ENCODE peak calls at places on chromosomes 13 and 19, in six cellular contexts. R is epithelial cell of proximal tubule; V is PC-3; J is CD8-positive, alpha-beta T cell; U is lower lobe of right lung; B is AG10803. D is an unnamed sample.

GRCh38 chr13:23856008-23856750 is 33.0 kb downstream of the MIPEP start:
- DNase-seq in V (no peak), R (no peak), U (no peak), B (no peak), J (no peak), D (no peak)

GRCh38 chr13:113090415-113090770 is 15.2 kb upstream of the F7 start:
- DNase-seq in J (no peak), R (no peak), V (no peak), B (no peak), U (peak), D (no peak)

GRCh38 chr13:44116562-44117315 is 237.0 kb downstream of the LACC1 start:
- DNase-seq in R (no peak), B (peak), J (no peak), U (no peak), V (no peak), D (peak)

GRCh38 chr19:3057275-3057714 is 5.0 kb downstream of the TLE5 start:
- DNase-seq in B (peak), U (peak), V (peak), J (no peak), R (no peak), D (peak)

GRCh38 chr13:110815471-110816204 is 99.2 kb downstream of the ANKRD10 start:
- DNase-seq in V (peak), J (no peak), B (no peak), U (no peak), R (no peak), D (peak)

GRCh38 chr19:55197531-55197930 is 11.8 kb downstream of the PTPRH start:
- DNase-seq in B (no peak), J (no peak), V (peak), R (no peak), U (no peak), D (peak)

GRCh38 chr19:34879563-34879962 is 47.1 kb upstream of the ZNF30 start:
- DNase-seq in V (no peak), U (no peak), R (no peak), J (no peak), B (no peak), D (no peak)

GRCh38 chr19:15374796-15375440 is 4.7 kb downstream of the AKAP8 start:
- DNase-seq in J (no peak), B (no peak), U (no peak), R (peak), V (no peak), D (no peak)

GRCh38 chr13:73092831-73093230 is 34.0 kb downstream of the KLF5 start:
- DNase-seq in J (no peak), U (no peak), B (no peak), V (no peak), R (no peak), D (peak)

GRCh38 chr13:60230593-60230992 is 66.9 kb upstream of the DIAPH3 start:
- DNase-seq in U (no peak), B (peak), J (no peak), R (peak), V (no peak), D (peak)

GRCh38 chr19:28351761-28352160 is 861.2 kb downstream of the UQCRFS1 start:
- DNase-seq in J (no peak), U (no peak), R (no peak), V (no peak), B (peak), D (peak)

GRCh38 chr19:39308531-39309304 is 11.9 kb downstream of the LRFN1 start:
- DNase-seq in R (no peak), J (no peak), U (no peak), V (no peak), B (no peak), D (no peak)

GRCh38 chr13:28347456-28348371 is 147.2 kb downstream of the FLT1 start:
- DNase-seq in B (no peak), J (no peak), V (peak), R (no peak), U (no peak), D (no peak)

DNA sequence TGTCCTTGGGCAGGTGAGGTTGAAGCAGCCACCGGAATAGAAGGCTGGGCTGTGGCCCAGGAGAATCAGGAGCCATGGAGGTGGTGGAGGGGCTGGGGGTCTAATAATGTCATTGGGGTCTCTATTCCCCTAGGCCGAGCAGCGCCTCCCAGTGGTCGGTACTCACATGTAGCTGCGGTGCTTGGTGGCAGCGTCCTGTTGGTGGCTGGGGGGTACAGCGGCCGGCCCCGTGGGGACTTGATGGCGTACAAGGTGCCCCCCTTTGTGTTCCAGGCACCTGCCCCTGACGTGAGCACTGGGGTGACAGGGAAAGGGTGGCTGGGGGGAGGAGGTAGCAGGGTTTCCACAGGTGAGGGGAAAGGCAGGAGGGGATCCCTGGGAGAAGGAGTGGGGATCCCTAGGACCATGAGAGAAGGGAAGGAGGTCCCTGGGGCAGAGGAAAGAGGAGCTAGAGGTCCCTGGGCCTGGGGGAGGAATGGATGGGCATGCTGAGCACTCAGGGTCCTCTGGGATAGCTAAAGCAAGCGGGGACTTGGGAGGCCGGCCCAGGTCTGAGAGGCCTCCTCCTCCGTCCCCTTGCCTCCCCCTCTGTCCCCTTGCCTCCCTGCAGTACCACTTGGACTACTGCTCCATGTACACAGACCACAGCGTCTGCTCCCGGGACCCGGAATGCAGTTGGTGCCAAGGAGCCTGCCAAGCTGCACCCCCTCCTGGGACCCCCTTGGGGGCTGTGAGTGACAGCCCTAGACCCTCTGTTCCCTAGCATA is 18.1 kb downstream of the MEGF8 start:
- DNase-seq in J (no peak), V (no peak), B (no peak), R (no peak), U (no peak), D (no peak)
- TF ChIP-seq CTCF in J (no peak), V (peak), B (no peak), R (peak), U (no peak), D (peak)

GRCh38 chr19:45177817-45178261 is at the start of gene TRAPPC6A:
- DNase-seq in R (peak), B (peak), U (no peak), J (no peak), V (peak), D (peak)

GRCh38 chr19:45179063-45179847 is 671 bp downstream of the BLOC1S3 start:
- DNase-seq in B (peak), V (peak), J (peak), U (peak), R (no peak), D (peak)

GRCh38 chr19:45179848-45180370 is 1.3 kb downstream of the BLOC1S3 start:
- DNase-seq in J (no peak), V (no peak), B (no peak), R (no peak), U (no peak), D (no peak)

GRCh38 chr19:45175663-45176345 is 2.2 kb downstream of the TRAPPC6A start:
- DNase-seq in R (no peak), J (no peak), V (no peak), B (no peak), U (no peak), D (no peak)

GRCh38 chr19:45178262-45179062 is at the start of gene BLOC1S3:
- DNase-seq in J (peak), R (peak), B (peak), V (peak), U (peak), D (peak)
- TF ChIP-seq CTCF in J (no peak), R (peak), B (peak), V (no peak), U (peak), D (peak)

GRCh38 chr19:51339687-51340656 is 2.0 kb downstream of the VSIG10L start:
- DNase-seq in V (peak), B (peak), U (peak), R (peak), J (peak), D (peak)

GRCh38 chr19:51341976-51342580 is at the start of gene VSIG10L:
- DNase-seq in V (peak), U (no peak), R (no peak), J (no peak), B (no peak), D (no peak)

GRCh38 chr19:51345076-51345620 is 3.2 kb upstream of the VSIG10L start:
- DNase-seq in U (no peak), V (no peak), J (no peak), B (no peak), R (no peak), D (no peak)

GRCh38 chr19:51341066-51341465 is 873 bp downstream of the VSIG10L start:
- DNase-seq in V (no peak), B (no peak), R (no peak), J (no peak), U (no peak), D (no peak)

DNA sequence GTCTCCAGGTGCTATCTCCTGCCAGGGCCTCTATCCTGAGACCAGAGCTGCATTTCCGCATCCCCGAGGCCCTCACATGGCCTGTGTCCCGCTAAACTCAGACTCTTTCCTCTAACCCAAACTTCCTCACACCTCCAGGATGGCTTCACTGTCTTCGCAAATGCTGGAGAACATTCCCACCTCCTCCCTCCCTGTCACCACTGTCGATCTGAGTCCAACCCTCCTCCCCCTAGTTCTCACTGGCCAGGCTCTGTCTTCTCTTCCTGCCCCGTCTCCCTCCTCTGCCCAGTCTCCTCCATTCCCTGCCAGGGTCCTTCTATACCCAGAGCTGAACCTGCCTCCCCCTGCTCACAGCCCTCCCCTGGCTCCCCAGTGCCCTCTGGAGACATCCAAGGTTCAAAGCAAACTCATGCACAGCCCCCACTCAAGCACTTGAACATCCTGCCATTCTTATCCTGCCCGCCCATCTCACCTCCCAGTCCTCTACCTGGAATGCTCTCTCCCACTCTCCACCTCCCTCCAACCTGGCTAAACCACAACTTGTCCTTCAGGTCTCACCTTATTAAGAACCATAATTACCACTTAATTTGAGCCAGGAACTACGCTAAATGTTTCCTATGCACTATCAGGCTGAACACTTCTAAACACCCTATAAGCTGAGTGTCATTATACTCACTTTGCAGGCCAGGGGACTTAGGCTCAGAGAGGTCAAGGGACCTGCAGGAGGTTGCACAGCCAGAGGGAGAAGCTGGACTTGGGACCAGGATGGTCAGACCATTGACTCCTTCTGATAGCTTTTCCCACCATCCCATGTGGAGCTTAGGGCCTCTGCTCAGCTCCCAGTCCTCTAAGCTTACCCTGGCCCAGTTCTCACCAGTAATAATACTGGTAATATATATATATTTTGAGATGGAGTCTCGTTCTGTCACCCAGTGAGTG is 961 bp upstream of the VSIG10L start:
- DNase-seq in R (no peak), U (no peak), B (no peak), V (no peak), J (no peak), D (no peak)
- TF ChIP-seq CTCF in R (no peak), U (no peak), B (no peak), V (no peak), J (no peak), D (no peak)

GRCh38 chr13:51044023-51044665 is 66.9 kb downstream of the C13orf42 start:
- DNase-seq in R (no peak), V (no peak), J (no peak), B (no peak), U (no peak), D (no peak)
- TF ChIP-seq CTCF in R (no peak), V (peak), J (no peak), B (no peak), U (no peak), D (no peak)

DNA sequence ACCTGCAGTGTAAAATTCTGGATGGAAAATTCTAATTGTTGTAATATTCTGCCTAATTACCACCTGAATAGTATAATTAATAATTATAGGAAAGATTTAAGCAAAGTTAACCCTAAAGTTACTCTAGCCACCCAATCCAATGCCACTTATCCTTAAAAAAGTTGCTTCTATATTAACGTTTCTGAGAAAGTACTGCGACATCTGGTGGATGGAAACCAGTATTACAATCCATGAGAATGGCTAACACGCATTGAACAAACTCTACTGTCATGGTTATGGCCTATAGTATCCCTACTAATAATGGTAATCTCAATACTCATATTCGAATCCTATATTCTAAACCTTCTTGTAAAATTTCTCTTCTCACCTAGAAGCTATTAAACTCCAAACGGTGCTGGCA is 1551.8 kb downstream of the SLITRK1 start:
- DNase-seq in J (no peak), R (no peak), U (no peak), B (no peak), V (peak), D (peak)
- TF ChIP-seq CTCF in J (no peak), R (peak), U (peak), B (no peak), V (peak), D (peak)

GRCh38 chr19:1791879-1792278 is 20.2 kb downstream of the ATP8B3 start:
- DNase-seq in R (no peak), B (no peak), J (no peak), V (no peak), U (no peak), D (no peak)
- TF ChIP-seq CTCF in R (no peak), B (no peak), J (no peak), V (no peak), U (no peak), D (no peak)

DNA sequence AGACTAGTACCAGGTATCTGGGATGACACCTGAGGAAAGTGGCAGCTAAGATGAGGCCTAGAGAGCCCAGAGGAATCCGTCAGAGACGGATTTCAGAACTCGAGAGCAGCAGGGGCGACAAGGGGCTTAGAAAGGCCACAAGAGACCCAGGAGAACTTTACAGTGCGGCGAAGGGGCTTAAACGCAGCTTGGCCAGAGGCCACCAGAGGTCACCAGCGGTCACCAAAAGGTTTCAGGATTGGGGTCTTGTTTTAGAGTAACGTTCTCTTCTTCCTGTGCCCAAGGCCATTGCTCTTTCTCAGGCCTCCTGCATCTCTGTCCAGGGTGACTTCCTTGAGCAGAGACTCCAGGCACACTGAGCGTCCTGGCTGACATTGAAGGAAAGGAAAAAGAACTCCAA is 2.2 kb downstream of the ZSCAN22 start:
- DNase-seq in R (no peak), B (no peak), J (no peak), V (peak), U (no peak), D (no peak)
- TF ChIP-seq CTCF in R (no peak), B (no peak), J (no peak), V (peak), U (peak), D (no peak)